ENCODE peak calls at places on chromosomes 6 and 20, in six cellular contexts. One of them, this sample, is unnamed.

GRCh38 chr20:5886788-5887187 is 63.5 kb downstream of the TRMT6 start:
- DNase-seq in stimulated activated CD8-positive, alpha-beta memory T cell treated with anti-CD3 and anti-CD28 coated beads, Interleukin-7, amount 100 ng/mL, for 1 hour: no peak
- DNase-seq in RWPE1: no peak
- DNase-seq in T-cell: no peak
- DNase-seq in AML-193: no peak
- DNase-seq in stimulated activated CD4-positive, alpha-beta T cell treated with anti-CD3 and anti-CD28 coated beads, Interleukin-4, amount 100 ng/mL, for 1 hour: no peak
- DNase-seq in this sample: no peak

GRCh38 chr20:38225240-38225899 is 35.2 kb downstream of the KIAA1755 start:
- DNase-seq in AML-193: no peak
- DNase-seq in RWPE1: no peak
- DNase-seq in stimulated activated CD8-positive, alpha-beta memory T cell treated with anti-CD3 and anti-CD28 coated beads, Interleukin-7, amount 100 ng/mL, for 1 hour: no peak
- DNase-seq in stimulated activated CD4-positive, alpha-beta T cell treated with anti-CD3 and anti-CD28 coated beads, Interleukin-4, amount 100 ng/mL, for 1 hour: no peak
- DNase-seq in T-cell: no peak
- DNase-seq in this sample: no peak

GRCh38 chr20:53164072-53164471 is 191.9 kb downstream of the TSHZ2 start:
- DNase-seq in AML-193: no peak
- DNase-seq in T-cell: no peak
- DNase-seq in stimulated activated CD4-positive, alpha-beta T cell treated with anti-CD3 and anti-CD28 coated beads, Interleukin-4, amount 100 ng/mL, for 1 hour: no peak
- DNase-seq in RWPE1: no peak
- DNase-seq in stimulated activated CD8-positive, alpha-beta memory T cell treated with anti-CD3 and anti-CD28 coated beads, Interleukin-7, amount 100 ng/mL, for 1 hour: no peak
- DNase-seq in this sample: no peak

GRCh38 chr20:53609501-53610445 is 16.1 kb upstream of the ZNF217 start:
- DNase-seq in AML-193: peak
- DNase-seq in T-cell: peak
- DNase-seq in RWPE1: no peak
- DNase-seq in stimulated activated CD8-positive, alpha-beta memory T cell treated with anti-CD3 and anti-CD28 coated beads, Interleukin-7, amount 100 ng/mL, for 1 hour: peak
- DNase-seq in stimulated activated CD4-positive, alpha-beta T cell treated with anti-CD3 and anti-CD28 coated beads, Interleukin-4, amount 100 ng/mL, for 1 hour: peak
- DNase-seq in this sample: peak

GRCh38 chr6:37860226-37860839 is 40.8 kb downstream of the ZFAND3 start:
- DNase-seq in stimulated activated CD4-positive, alpha-beta T cell treated with anti-CD3 and anti-CD28 coated beads, Interleukin-4, amount 100 ng/mL, for 1 hour: no peak
- DNase-seq in stimulated activated CD8-positive, alpha-beta memory T cell treated with anti-CD3 and anti-CD28 coated beads, Interleukin-7, amount 100 ng/mL, for 1 hour: no peak
- DNase-seq in T-cell: peak
- DNase-seq in AML-193: peak
- DNase-seq in RWPE1: peak
- DNase-seq in this sample: no peak

GRCh38 chr6:16018626-16019025 is 110.3 kb upstream of the MYLIP start:
- DNase-seq in stimulated activated CD8-positive, alpha-beta memory T cell treated with anti-CD3 and anti-CD28 coated beads, Interleukin-7, amount 100 ng/mL, for 1 hour: no peak
- DNase-seq in stimulated activated CD4-positive, alpha-beta T cell treated with anti-CD3 and anti-CD28 coated beads, Interleukin-4, amount 100 ng/mL, for 1 hour: no peak
- DNase-seq in AML-193: no peak
- DNase-seq in RWPE1: no peak
- DNase-seq in T-cell: no peak
- DNase-seq in this sample: no peak

GRCh38 chr6:98644063-98644462 is 190.3 kb upstream of the POU3F2 start:
- DNase-seq in stimulated activated CD4-positive, alpha-beta T cell treated with anti-CD3 and anti-CD28 coated beads, Interleukin-4, amount 100 ng/mL, for 1 hour: no peak
- DNase-seq in AML-193: no peak
- DNase-seq in stimulated activated CD8-positive, alpha-beta memory T cell treated with anti-CD3 and anti-CD28 coated beads, Interleukin-7, amount 100 ng/mL, for 1 hour: no peak
- DNase-seq in T-cell: no peak
- DNase-seq in RWPE1: no peak
- DNase-seq in this sample: no peak

GRCh38 chr6:157063176-157063934 is 260.0 kb downstream of the TMEM242 start:
- DNase-seq in AML-193: no peak
- DNase-seq in stimulated activated CD8-positive, alpha-beta memory T cell treated with anti-CD3 and anti-CD28 coated beads, Interleukin-7, amount 100 ng/mL, for 1 hour: no peak
- DNase-seq in RWPE1: peak
- DNase-seq in T-cell: no peak
- DNase-seq in stimulated activated CD4-positive, alpha-beta T cell treated with anti-CD3 and anti-CD28 coated beads, Interleukin-4, amount 100 ng/mL, for 1 hour: no peak
- DNase-seq in this sample: no peak

GRCh38 chr6:75296811-75297779 is 12.5 kb upstream of the TMEM30A start:
- DNase-seq in T-cell: no peak
- DNase-seq in RWPE1: peak
- DNase-seq in stimulated activated CD8-positive, alpha-beta memory T cell treated with anti-CD3 and anti-CD28 coated beads, Interleukin-7, amount 100 ng/mL, for 1 hour: no peak
- DNase-seq in stimulated activated CD4-positive, alpha-beta T cell treated with anti-CD3 and anti-CD28 coated beads, Interleukin-4, amount 100 ng/mL, for 1 hour: no peak
- DNase-seq in AML-193: peak
- DNase-seq in this sample: no peak

GRCh38 chr6:85479221-85479620 is 29.3 kb downstream of the NT5E start:
- DNase-seq in AML-193: no peak
- DNase-seq in stimulated activated CD8-positive, alpha-beta memory T cell treated with anti-CD3 and anti-CD28 coated beads, Interleukin-7, amount 100 ng/mL, for 1 hour: no peak
- DNase-seq in stimulated activated CD4-positive, alpha-beta T cell treated with anti-CD3 and anti-CD28 coated beads, Interleukin-4, amount 100 ng/mL, for 1 hour: no peak
- DNase-seq in RWPE1: no peak
- DNase-seq in T-cell: no peak
- DNase-seq in this sample: no peak

GRCh38 chr20:13294522-13294921 is 73.4 kb downstream of the ISM1 start:
- DNase-seq in T-cell: no peak
- DNase-seq in RWPE1: no peak
- DNase-seq in stimulated activated CD8-positive, alpha-beta memory T cell treated with anti-CD3 and anti-CD28 coated beads, Interleukin-7, amount 100 ng/mL, for 1 hour: no peak
- DNase-seq in AML-193: no peak
- DNase-seq in stimulated activated CD4-positive, alpha-beta T cell treated with anti-CD3 and anti-CD28 coated beads, Interleukin-4, amount 100 ng/mL, for 1 hour: no peak
- DNase-seq in this sample: no peak

GRCh38 chr20:40497781-40498691 is 191.0 kb downstream of the MAFB start:
- DNase-seq in AML-193: peak
- DNase-seq in stimulated activated CD4-positive, alpha-beta T cell treated with anti-CD3 and anti-CD28 coated beads, Interleukin-4, amount 100 ng/mL, for 1 hour: no peak
- DNase-seq in T-cell: no peak
- DNase-seq in stimulated activated CD8-positive, alpha-beta memory T cell treated with anti-CD3 and anti-CD28 coated beads, Interleukin-7, amount 100 ng/mL, for 1 hour: no peak
- DNase-seq in RWPE1: peak
- DNase-seq in this sample: no peak

GRCh38 chr6:112113918-112114317 is 26.5 kb downstream of the FAM229B start:
- DNase-seq in T-cell: no peak
- DNase-seq in AML-193: no peak
- DNase-seq in RWPE1: no peak
- DNase-seq in stimulated activated CD4-positive, alpha-beta T cell treated with anti-CD3 and anti-CD28 coated beads, Interleukin-4, amount 100 ng/mL, for 1 hour: no peak
- DNase-seq in stimulated activated CD8-positive, alpha-beta memory T cell treated with anti-CD3 and anti-CD28 coated beads, Interleukin-7, amount 100 ng/mL, for 1 hour: no peak
- DNase-seq in this sample: no peak

GRCh38 chr6:30490031-30490876 is 945 bp downstream of the HLA-E start:
- DNase-seq in RWPE1: peak
- DNase-seq in stimulated activated CD8-positive, alpha-beta memory T cell treated with anti-CD3 and anti-CD28 coated beads, Interleukin-7, amount 100 ng/mL, for 1 hour: peak
- DNase-seq in AML-193: peak
- DNase-seq in stimulated activated CD4-positive, alpha-beta T cell treated with anti-CD3 and anti-CD28 coated beads, Interleukin-4, amount 100 ng/mL, for 1 hour: peak
- DNase-seq in T-cell: peak
- DNase-seq in this sample: peak

GRCh38 chr20:10419550-10420133 is 14.4 kb downstream of the MKKS start:
- DNase-seq in AML-193: no peak
- DNase-seq in RWPE1: peak
- DNase-seq in stimulated activated CD8-positive, alpha-beta memory T cell treated with anti-CD3 and anti-CD28 coated beads, Interleukin-7, amount 100 ng/mL, for 1 hour: no peak
- DNase-seq in T-cell: no peak
- DNase-seq in stimulated activated CD4-positive, alpha-beta T cell treated with anti-CD3 and anti-CD28 coated beads, Interleukin-4, amount 100 ng/mL, for 1 hour: no peak
- DNase-seq in this sample: no peak

GRCh38 chr6:70337379-70338073 is 34.6 kb upstream of the COL9A1 start:
- DNase-seq in stimulated activated CD4-positive, alpha-beta T cell treated with anti-CD3 and anti-CD28 coated beads, Interleukin-4, amount 100 ng/mL, for 1 hour: no peak
- DNase-seq in stimulated activated CD8-positive, alpha-beta memory T cell treated with anti-CD3 and anti-CD28 coated beads, Interleukin-7, amount 100 ng/mL, for 1 hour: no peak
- DNase-seq in RWPE1: no peak
- DNase-seq in AML-193: no peak
- DNase-seq in T-cell: no peak
- DNase-seq in this sample: no peak

GRCh38 chr6:4928426-4928825 is 75.4 kb downstream of the RPP40 start:
- DNase-seq in stimulated activated CD4-positive, alpha-beta T cell treated with anti-CD3 and anti-CD28 coated beads, Interleukin-4, amount 100 ng/mL, for 1 hour: no peak
- DNase-seq in AML-193: no peak
- DNase-seq in RWPE1: no peak
- DNase-seq in T-cell: no peak
- DNase-seq in stimulated activated CD8-positive, alpha-beta memory T cell treated with anti-CD3 and anti-CD28 coated beads, Interleukin-7, amount 100 ng/mL, for 1 hour: no peak
- DNase-seq in this sample: no peak

This sample was measured in activated effector memory CD4-positive, alpha-beta T cell treated with Interleukin-2 at 50 U/mL for 16 hours.